ENCODE peak calls at places on chromosomes 3 and 15, in eight cellular contexts. U, K, I, S, H, R, B and G are unnamed samples.
A peak's percentile ranks its signal among the peaks of the same experiment; 100 is the strongest.

GRCh38 chr15:37015025-37015424 is 85.3 kb downstream of the MEIS2 start:
- DNase-seq in R (no peak), B (no peak), U (no peak), I (no peak), S (no peak), K (no peak), H (no peak), G (no peak)

GRCh38 chr15:84961114-84961452 is 20.6 kb upstream of the PDE8A start:
- DNase-seq in H (no peak), U (peak; percentile 68), B (no peak), R (no peak), I (no peak), K (no peak), S (no peak), G (no peak)

GRCh38 chr3:188241072-188241471 is 87.1 kb downstream of the LPP start:
- DNase-seq in H (peak; percentile 74), B (no peak), K (no peak), S (no peak), R (no peak), I (no peak), U (peak; percentile 67), G (no peak)

GRCh38 chr3:109023656-109024254 is 70.1 kb upstream of the GUCA1C start:
- DNase-seq in U (peak; percentile 63), S (peak; percentile 44), B (peak; percentile 27), R (no peak), K (peak; percentile 2), H (no peak), I (peak; percentile 27), G (no peak)

GRCh38 chr3:86890997-86891396 is 100.0 kb downstream of the VGLL3 start:
- DNase-seq in H (no peak), I (no peak), B (no peak), R (no peak), S (no peak), K (no peak), U (peak; percentile 19), G (no peak)

GRCh38 chr15:58138106-58138505 is at the start of gene AQP9:
- DNase-seq in U (no peak), K (no peak), S (no peak), R (no peak), H (no peak), I (no peak), B (no peak), G (no peak)

GRCh38 chr3:99568936-99569335 is 69.5 kb upstream of the COL8A1 start:
- DNase-seq in S (no peak), B (no peak), U (no peak), K (no peak), R (no peak), I (no peak), H (no peak), G (no peak)

GRCh38 chr15:70853270-70853854 is 595 bp downstream of the LARP6 start:
- DNase-seq in B (no peak), I (no peak), K (no peak), R (no peak), U (peak; percentile 70), H (peak; percentile 76), S (peak; percentile 25), G (no peak)

GRCh38 chr15:40333922-40334492 is 6.7 kb downstream of the CCDC9B start:
- DNase-seq in H (peak; percentile 91), R (no peak), U (peak; percentile 60), K (no peak), S (peak; percentile 48), B (peak; percentile 47), I (no peak), G (no peak)

GRCh38 chr3:53885239-53885638 is 3.3 kb upstream of the ACTR8 start:
- DNase-seq in I (no peak), S (no peak), B (no peak), R (no peak), K (no peak), U (no peak), H (no peak), G (no peak)

GRCh38 chr3:87426916-87427315 is 150.5 kb upstream of the POU1F1 start:
- DNase-seq in H (no peak), B (no peak), S (no peak), I (no peak), K (no peak), U (no peak), R (no peak), G (no peak)

GRCh38 chr3:151869186-151869585 is 4.3 kb upstream of the SUCNR1 start:
- DNase-seq in K (no peak), S (no peak), I (no peak), H (no peak), B (no peak), R (no peak), U (no peak), G (no peak)

GRCh38 chr3:18111702-18112311 is 313.3 kb downstream of the SATB1 start:
- DNase-seq in B (no peak), R (no peak), K (no peak), H (no peak), I (peak; percentile 34), S (no peak), U (peak; percentile 58), G (no peak)

GRCh38 chr3:16849795-16850194 is 35.0 kb upstream of the PLCL2 start:
- DNase-seq in S (no peak), I (no peak), R (no peak), U (peak; percentile 69), K (peak; percentile 43), H (no peak), B (no peak), G (no peak)

GRCh38 chr15:26357653-26358052 is 415.2 kb downstream of the GABRB3 start:
- DNase-seq in B (no peak), R (no peak), S (no peak), K (no peak), U (no peak), H (no peak), I (no peak), G (no peak)

GRCh38 chr3:134527538-134528186 is 41.8 kb downstream of the CEP63 start:
- DNase-seq in I (no peak), S (no peak), U (no peak), K (no peak), H (no peak), B (no peak), R (no peak), G (no peak)

GRCh38 chr15:85973584-85974347 is 105.9 kb upstream of the AGBL1 start:
- DNase-seq in R (no peak), K (no peak), B (no peak), I (no peak), H (no peak), S (peak; percentile 59), U (no peak), G (no peak)

GRCh38 chr15:71725215-71725955 is 85.0 kb upstream of the NR2E3 start:
- DNase-seq in K (no peak), U (peak; percentile 68), S (no peak), H (no peak), I (no peak), B (no peak), R (no peak), G (no peak)

GRCh38 chr3:31980530-31981205 is 394 bp downstream of the OSBPL10 start:
- DNase-seq in U (peak; percentile 39), H (peak; percentile 75), R (no peak), B (peak; percentile 75), I (peak; percentile 53), K (no peak), S (peak; percentile 70), G (peak; percentile 82)
- TF ChIP-seq CTCF in U (no peak), H (no peak), R (no peak), B (no peak), I (no peak), K (no peak), S (no peak), G (no peak)

DNA sequence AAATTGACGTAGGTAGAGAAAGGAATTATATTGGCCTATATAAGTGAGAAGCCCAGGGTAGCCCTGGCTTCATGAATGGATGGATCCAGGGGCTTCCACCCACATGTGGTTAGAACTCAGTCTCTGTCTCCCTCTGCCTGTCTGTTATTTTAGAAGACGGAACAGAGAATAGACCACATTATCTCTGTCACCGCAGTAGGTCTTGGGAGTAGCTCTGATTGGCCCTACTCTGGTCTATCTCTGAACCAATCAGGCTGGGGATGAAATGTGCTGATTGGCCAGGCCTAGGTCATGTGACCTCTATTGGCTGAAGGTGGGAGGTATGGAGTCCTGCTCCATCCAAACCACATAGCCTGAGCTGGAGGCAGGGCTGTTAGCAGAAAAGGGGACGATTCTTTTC is 143.0 kb upstream of the PRR23C start:
- DNase-seq in I (no peak), S (no peak), B (no peak), H (no peak), R (no peak), K (no peak), U (no peak), G (no peak)
- TF ChIP-seq CTCF in I (no peak), S (no peak), B (no peak), H (no peak), R (no peak), K (no peak), U (no peak), G (no peak)

GRCh38 chr3:55718475-55718874 is 231.4 kb upstream of the WNT5A start:
- DNase-seq in R (no peak), I (no peak), H (no peak), U (peak; percentile 12), S (no peak), K (no peak), B (no peak), G (no peak)

GRCh38 chr3:55718074-55718473 is 231.0 kb upstream of the WNT5A start:
- DNase-seq in B (no peak), I (no peak), K (no peak), S (no peak), R (no peak), U (no peak), H (no peak), G (no peak)

GRCh38 chr3:55718956-55719355 is 231.8 kb upstream of the WNT5A start:
- DNase-seq in K (no peak), S (no peak), I (no peak), R (no peak), B (no peak), H (no peak), U (no peak), G (no peak)

GRCh38 chr3:55716611-55717225 is 229.6 kb upstream of the WNT5A start:
- DNase-seq in S (no peak), R (no peak), U (no peak), H (no peak), I (no peak), K (no peak), B (no peak), G (no peak)

DNA sequence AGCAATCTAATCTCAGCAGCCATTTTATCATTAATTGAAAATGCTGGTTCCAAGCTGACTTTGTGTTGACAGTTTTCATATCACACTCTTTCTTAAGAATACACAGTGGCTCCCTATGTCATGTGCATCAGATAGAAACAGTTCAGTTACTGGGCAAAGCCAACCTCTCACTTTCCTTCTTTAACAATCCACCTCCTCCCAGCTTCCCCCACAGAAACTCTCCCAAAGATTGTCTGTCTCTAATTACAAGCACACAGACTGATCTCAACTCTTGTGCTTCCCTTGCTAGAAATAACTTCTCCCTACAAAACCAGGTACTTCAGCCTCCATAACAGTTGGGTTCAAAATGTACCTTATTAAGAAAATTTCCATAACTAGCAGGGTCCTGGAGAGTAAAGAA is 228.9 kb upstream of the WNT5A start:
- DNase-seq in S (no peak), U (no peak), R (no peak), I (no peak), K (no peak), B (no peak), H (no peak), G (no peak)
- TF ChIP-seq CTCF in S (no peak), U (no peak), R (no peak), I (no peak), K (no peak), B (no peak), H (no peak), G (no peak)

DNA sequence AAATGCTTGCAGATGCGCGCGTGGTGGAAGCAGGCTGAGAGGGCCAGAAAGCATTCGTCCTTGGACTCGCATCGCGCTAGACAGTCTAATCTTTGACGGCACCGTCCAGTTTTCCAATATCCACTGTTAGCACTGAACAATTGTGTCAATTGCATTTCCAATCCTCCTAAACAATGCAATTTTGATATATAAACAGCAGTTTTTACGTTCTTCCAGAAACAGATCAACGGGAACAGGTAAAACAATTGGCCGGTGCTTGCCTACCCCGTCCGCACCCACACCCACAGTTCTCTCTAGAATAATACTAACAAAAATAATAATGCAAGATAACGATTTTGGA is 17.2 kb downstream of the CPN2 start:
- DNase-seq in R (no peak), B (no peak), K (no peak), I (no peak), U (peak; percentile 84), S (no peak), H (no peak), G (no peak)
- TF ChIP-seq CTCF in R (no peak), B (no peak), K (no peak), I (no peak), U (no peak), S (no peak), H (no peak), G (no peak)